ENCODE peak calls at places on chromosomes 6 and 20, in eight cellular contexts. Y, F, K, X, M, N, J and A are unnamed samples.

GRCh38 chr6:25056130-25056529 is 120.4 kb upstream of the RIPOR2 start:
- DNase-seq in Y (no peak), F (no peak), K (no peak), X (no peak), M (no peak), N (peak), J (no peak), A (no peak)

GRCh38 chr6:33768644-33769120 is 20.2 kb downstream of the LEMD2 start:
- DNase-seq in Y (peak), F (peak), K (peak), X (peak), M (peak), N (peak), J (peak), A (no peak)

GRCh38 chr6:150857062-150857905 is 8.2 kb upstream of the MTHFD1L start:
- DNase-seq in Y (peak), F (peak), K (no peak), X (peak), M (no peak), N (no peak), J (no peak), A (no peak)

GRCh38 chr6:151216812-151217211 is 23.0 kb upstream of the AKAP12 start:
- DNase-seq in Y (no peak), F (no peak), K (no peak), X (no peak), M (no peak), N (no peak), J (no peak), A (no peak)

GRCh38 chr20:14764511-14765369 is 427.3 kb upstream of the FLRT3 start:
- DNase-seq in Y (no peak), F (no peak), K (no peak), X (no peak), M (no peak), N (no peak), J (no peak), A (no peak)

GRCh38 chr6:20135677-20136268 is 76.5 kb downstream of the MBOAT1 start:
- DNase-seq in Y (no peak), F (no peak), K (no peak), X (no peak), M (no peak), N (no peak), J (no peak), A (no peak)

GRCh38 chr6:142341855-142342330 is 40.1 kb downstream of the ADGRG6 start:
- DNase-seq in Y (no peak), F (no peak), K (no peak), X (no peak), M (no peak), N (no peak), J (no peak), A (no peak)

GRCh38 chr6:90450268-90450953 is 136.5 kb downstream of the MAP3K7 start:
- DNase-seq in Y (no peak), F (no peak), K (no peak), X (no peak), M (no peak), N (no peak), J (no peak), A (no peak)

GRCh38 chr6:151239603-151240035 is at the start of gene AKAP12:
- DNase-seq in Y (peak), F (no peak), K (peak), X (no peak), M (peak), N (no peak), J (peak), A (no peak)

GRCh38 chr6:166587631-166588413 is 1.3 kb upstream of the RAMACL start:
- DNase-seq in Y (no peak), F (no peak), K (peak), X (no peak), M (no peak), N (peak), J (no peak), A (peak)

GRCh38 chr6:28814032-28814976 is 109.5 kb downstream of the TRIM27 start:
- DNase-seq in Y (no peak), F (no peak), K (peak), X (no peak), M (no peak), N (no peak), J (no peak), A (no peak)
- H3K4me3 ChIP-seq in Y (no peak), F (peak), K (peak), X (peak), M (no peak), N (no peak), J (no peak), A (no peak)

GRCh38 chr6:16511048-16511660 is 250.1 kb downstream of the ATXN1 start:
- DNase-seq in Y (no peak), F (peak), K (peak), X (peak), M (no peak), N (peak), J (no peak), A (no peak)
- TF ChIP-seq CTCF in Y (peak), F (peak), K (peak), X (peak), M (peak), N (peak), J (no peak), A (peak)

DNA sequence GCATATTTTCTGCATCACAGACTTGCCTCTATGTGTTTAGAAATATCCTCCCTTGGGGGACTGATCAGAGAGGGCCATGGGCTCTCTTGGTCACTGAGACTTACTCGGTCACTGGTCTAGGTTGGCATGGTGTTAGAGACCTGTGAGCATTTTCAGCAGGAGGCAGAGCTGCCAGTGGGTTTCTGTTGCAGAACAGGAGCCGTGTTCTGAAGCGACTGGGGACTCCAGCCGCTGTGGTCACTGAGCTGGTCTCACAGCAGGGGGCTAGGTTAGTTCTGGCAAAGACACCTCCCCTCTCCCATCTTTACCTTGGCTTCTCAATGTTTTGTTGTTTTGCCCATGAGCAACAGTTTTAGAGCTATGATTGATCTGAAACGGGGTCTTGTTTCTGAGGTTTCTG is 8.7 kb downstream of the TMEM181 start:
- DNase-seq in Y (peak), F (no peak), K (peak), X (no peak), M (no peak), N (no peak), J (no peak), A (no peak)
- H3K4me3 ChIP-seq in Y (no peak), F (no peak), K (no peak), X (no peak), M (no peak), N (no peak), J (no peak), A (no peak)

DNA sequence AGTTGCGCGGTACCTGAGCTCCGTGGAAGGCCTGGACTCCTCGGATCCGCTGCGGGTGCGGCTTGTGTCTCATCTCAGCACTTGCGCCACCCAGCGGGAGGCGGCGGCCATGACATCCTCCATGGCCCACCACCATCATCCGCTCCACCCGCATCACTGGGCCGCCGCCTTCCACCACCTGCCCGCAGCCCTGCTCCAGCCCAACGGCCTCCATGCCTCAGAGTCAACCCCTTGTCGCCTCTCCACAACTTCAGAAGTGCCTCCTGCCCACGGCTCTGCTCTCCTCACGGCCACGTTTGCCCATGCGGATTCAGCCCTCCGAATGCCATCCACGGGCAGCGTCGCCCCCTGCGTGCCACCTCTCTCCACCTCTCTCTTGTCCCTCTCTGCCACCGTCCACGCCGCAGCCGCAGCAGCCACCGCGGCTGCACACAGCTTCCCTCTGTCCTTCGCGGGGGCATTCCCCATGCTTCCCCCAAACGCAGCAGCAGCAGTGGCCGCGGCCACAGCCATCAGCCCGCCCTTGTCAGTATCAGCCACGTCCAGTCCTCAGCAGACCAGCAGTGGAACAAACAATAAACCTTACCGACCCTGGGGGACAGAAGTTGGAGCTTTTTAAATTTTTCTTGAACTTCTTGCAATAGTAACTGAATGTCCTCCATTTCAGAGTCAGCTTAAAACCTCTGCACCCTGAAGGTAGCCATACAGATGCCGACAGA is 9.9 kb downstream of the HEY2 start:
- DNase-seq in Y (peak), F (no peak), K (peak), X (peak), M (no peak), N (no peak), J (no peak), A (no peak)
- TF ChIP-seq CTCF in Y (peak), F (peak), K (peak), X (peak), M (no peak), N (no peak), J (no peak), A (peak)

GRCh38 chr6:68634503-68635411 is at the start of gene ADGRB3:
- DNase-seq in Y (peak), F (peak), K (peak), X (peak), M (peak), N (peak), J (peak), A (no peak)
- H3K4me3 ChIP-seq in Y (peak), F (peak), K (peak), X (peak), M (peak), N (peak), J (peak), A (peak)

DNA sequence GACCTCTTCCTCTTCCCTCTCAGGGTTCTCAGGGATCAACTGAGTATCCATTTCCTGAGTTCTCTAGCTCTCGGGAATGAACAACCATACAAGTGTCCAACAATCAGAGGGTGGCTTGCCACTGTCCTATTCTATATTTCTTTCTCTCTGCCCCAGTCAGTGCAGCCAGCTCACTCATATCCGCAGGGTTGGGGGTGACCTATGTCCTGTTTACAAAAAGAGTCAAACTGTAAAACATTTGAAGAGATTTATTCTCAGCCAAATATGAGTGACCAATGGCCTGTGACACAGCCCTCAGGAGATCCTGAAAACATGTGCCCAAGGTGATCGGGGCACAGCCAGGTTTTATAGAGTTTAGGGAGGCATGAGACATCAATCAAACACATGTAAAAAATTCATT is 10.8 kb upstream of the BTN3A2 start:
- DNase-seq in Y (no peak), F (no peak), K (no peak), X (no peak), M (no peak), N (no peak), J (no peak), A (no peak)
- TF ChIP-seq CTCF in Y (no peak), F (no peak), K (no peak), X (no peak), M (no peak), N (no peak), J (no peak), A (no peak)

GRCh38 chr20:44271915-44272663 is 25.0 kb downstream of the GDAP1L1 start:
- DNase-seq in Y (no peak), F (no peak), K (peak), X (no peak), M (no peak), N (no peak), J (no peak), A (no peak)
- H3K4me3 ChIP-seq in Y (no peak), F (no peak), K (no peak), X (no peak), M (no peak), N (no peak), J (no peak), A (no peak)

DNA sequence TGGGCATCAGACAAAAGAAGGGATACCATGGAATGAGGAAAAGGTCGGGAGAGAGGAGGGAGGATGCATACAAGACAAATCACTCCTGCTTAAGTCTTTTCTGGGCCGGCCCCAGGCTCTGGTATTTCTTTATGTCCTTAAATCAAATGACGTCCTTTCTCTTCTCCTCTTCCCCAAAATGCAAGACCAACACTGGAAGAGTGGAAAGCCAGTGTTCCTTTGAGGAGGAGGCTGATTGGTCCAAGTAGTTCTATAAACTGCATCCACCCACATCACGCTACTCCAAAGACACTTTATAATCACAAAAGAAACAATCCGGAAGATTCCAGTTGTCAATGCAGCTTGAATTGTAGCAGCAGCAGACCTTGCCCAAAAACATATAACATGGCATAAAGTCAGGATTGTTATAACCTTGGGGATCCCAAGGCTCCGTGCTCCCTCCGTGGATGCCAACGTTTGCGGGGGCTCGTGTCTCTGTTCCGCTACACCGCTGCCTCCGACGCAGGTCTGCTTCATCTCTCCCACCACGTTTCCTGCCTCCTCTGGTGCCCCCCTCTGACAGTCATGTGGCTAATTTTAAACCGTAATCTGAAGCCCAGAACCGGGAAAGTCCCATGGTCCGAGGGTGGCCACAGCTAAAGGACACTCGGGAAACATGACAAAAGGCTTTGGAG is 47.1 kb downstream of the MCUR1 start:
- DNase-seq in Y (peak), F (peak), K (peak), X (peak), M (peak), N (peak), J (peak), A (no peak)
- TF ChIP-seq CTCF in Y (peak), F (no peak), K (no peak), X (peak), M (peak), N (no peak), J (no peak), A (no peak)

DNA sequence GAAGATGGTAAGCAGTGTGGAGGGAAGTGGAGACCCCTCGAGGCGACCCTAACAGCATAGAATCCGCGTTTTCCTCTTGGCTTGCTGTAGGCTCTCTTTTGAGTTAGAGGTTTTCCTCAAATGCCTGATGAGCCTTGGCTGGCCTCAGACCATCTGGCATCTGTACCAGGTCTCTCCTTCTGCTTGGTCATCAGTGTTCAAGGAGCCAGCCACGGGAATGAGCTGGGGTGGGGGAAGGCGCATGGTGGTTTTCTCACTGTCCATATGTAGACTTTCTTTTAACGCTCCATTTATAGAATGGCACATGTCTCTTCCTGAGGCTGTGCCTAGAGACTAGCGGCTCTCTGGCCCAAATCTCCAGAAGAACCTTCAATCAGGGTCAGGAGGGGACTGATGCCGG is 8.1 kb upstream of the GUCA1A start:
- DNase-seq in Y (no peak), F (no peak), K (no peak), X (no peak), M (no peak), N (no peak), J (no peak), A (no peak)
- H3K4me3 ChIP-seq in Y (no peak), F (no peak), K (no peak), X (no peak), M (no peak), N (no peak), J (no peak), A (no peak)

DNA sequence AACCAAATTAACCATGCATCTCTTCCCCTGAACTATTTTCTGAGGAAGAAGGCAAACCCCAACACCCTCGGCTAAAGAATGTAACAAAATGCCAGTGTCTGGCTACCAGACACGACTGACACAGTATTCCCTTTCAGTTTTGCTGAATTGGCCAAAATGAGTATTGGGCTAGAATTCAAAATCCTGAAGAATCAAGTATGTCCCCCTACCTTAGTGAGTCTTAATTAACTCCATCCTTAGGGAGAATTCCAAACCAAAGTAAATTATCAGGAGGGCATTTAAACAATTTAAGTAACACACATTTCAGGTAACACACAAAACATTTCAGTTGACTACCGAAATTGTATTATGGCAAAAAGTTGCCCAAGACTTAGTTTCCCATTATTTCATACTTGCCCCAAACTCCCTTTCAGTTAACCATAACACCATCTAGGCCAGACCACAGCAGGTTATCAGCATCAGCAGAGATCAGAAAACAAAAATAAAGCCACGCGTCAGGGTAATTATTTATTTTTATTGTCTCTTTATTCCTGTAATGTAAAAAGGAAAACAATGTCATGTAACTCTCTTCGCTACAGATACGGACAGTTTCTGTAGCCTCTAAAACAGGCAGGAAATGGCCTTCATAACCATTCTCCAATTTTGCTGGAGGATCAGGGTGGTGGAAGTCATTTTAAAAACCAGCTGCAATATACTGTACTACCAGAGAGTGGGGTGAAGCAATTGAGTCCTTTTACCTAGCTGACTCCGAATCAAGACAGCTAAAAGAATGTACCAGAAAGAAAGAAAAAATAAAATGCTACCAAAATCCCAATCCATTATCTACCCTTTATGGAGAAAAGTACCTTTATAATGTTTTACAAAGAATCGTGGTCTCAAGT is 1.9 kb downstream of the SNX5 start:
- DNase-seq in Y (no peak), F (peak), K (no peak), X (peak), M (no peak), N (peak), J (no peak), A (no peak)
- TF ChIP-seq CTCF in Y (peak), F (peak), K (peak), X (peak), M (no peak), N (no peak), J (no peak), A (peak)